ENCODE peak calls at places on chromosomes 1 and 21, in seven cellular contexts. One of them, this sample, is unnamed.

GRCh38 chr1:70205076-70205436 is 323 bp downstream of the LRRC40 start:
- ATAC-seq in GM12878: peak
- ATAC-seq in lower lobe of right lung: no peak
- ATAC-seq in heart right ventricle: peak
- ATAC-seq in A549: peak
- ATAC-seq in right lobe of liver: no peak
- ATAC-seq in mucosa of descending colon: no peak
- ATAC-seq in this sample: peak

GRCh38 chr1:186762653-186763052 is 66.1 kb upstream of the PLA2G4A start:
- ATAC-seq in lower lobe of right lung: no peak
- ATAC-seq in A549: peak
- ATAC-seq in mucosa of descending colon: no peak
- ATAC-seq in heart right ventricle: no peak
- ATAC-seq in right lobe of liver: no peak
- ATAC-seq in GM12878: no peak
- ATAC-seq in this sample: no peak

GRCh38 chr1:174008979-174009378 is 13.2 kb downstream of the RC3H1 start:
- ATAC-seq in A549: no peak
- ATAC-seq in GM12878: no peak
- ATAC-seq in lower lobe of right lung: peak
- ATAC-seq in right lobe of liver: peak
- ATAC-seq in mucosa of descending colon: peak
- ATAC-seq in heart right ventricle: no peak
- ATAC-seq in this sample: no peak

GRCh38 chr1:182348916-182349747 is 42.5 kb downstream of the GLUL start:
- ATAC-seq in mucosa of descending colon: no peak
- ATAC-seq in A549: no peak
- ATAC-seq in heart right ventricle: peak
- ATAC-seq in right lobe of liver: no peak
- ATAC-seq in GM12878: no peak
- ATAC-seq in lower lobe of right lung: no peak
- ATAC-seq in this sample: peak

GRCh38 chr1:170534626-170535147 is 2.7 kb downstream of the GORAB start:
- ATAC-seq in lower lobe of right lung: no peak
- ATAC-seq in heart right ventricle: no peak
- ATAC-seq in A549: no peak
- ATAC-seq in right lobe of liver: no peak
- ATAC-seq in GM12878: no peak
- ATAC-seq in mucosa of descending colon: no peak
- ATAC-seq in this sample: no peak

GRCh38 chr21:37079211-37079824 is 6.3 kb downstream of the TTC3 start:
- ATAC-seq in GM12878: peak
- ATAC-seq in lower lobe of right lung: peak
- ATAC-seq in heart right ventricle: no peak
- ATAC-seq in A549: no peak
- ATAC-seq in mucosa of descending colon: peak
- ATAC-seq in right lobe of liver: peak
- ATAC-seq in this sample: no peak

GRCh38 chr1:235067396-235068154 is 61.1 kb downstream of the TOMM20 start:
- ATAC-seq in A549: peak
- ATAC-seq in lower lobe of right lung: peak
- ATAC-seq in heart right ventricle: peak
- ATAC-seq in mucosa of descending colon: peak
- ATAC-seq in right lobe of liver: peak
- ATAC-seq in GM12878: no peak
- ATAC-seq in this sample: peak

GRCh38 chr1:225977937-225978748 is 21.0 kb downstream of the SDE2 start:
- ATAC-seq in GM12878: peak
- ATAC-seq in mucosa of descending colon: no peak
- ATAC-seq in heart right ventricle: no peak
- ATAC-seq in lower lobe of right lung: no peak
- ATAC-seq in right lobe of liver: no peak
- ATAC-seq in A549: no peak
- ATAC-seq in this sample: no peak

GRCh38 chr1:7258622-7259135 is 473.4 kb downstream of the CAMTA1 start:
- ATAC-seq in heart right ventricle: no peak
- ATAC-seq in GM12878: no peak
- ATAC-seq in A549: no peak
- ATAC-seq in right lobe of liver: no peak
- ATAC-seq in mucosa of descending colon: no peak
- ATAC-seq in lower lobe of right lung: no peak
- ATAC-seq in this sample: no peak

GRCh38 chr1:156682166-156682890 is 5.1 kb upstream of the NES start:
- ATAC-seq in GM12878: no peak
- ATAC-seq in A549: peak
- ATAC-seq in right lobe of liver: no peak
- ATAC-seq in heart right ventricle: no peak
- ATAC-seq in mucosa of descending colon: no peak
- ATAC-seq in lower lobe of right lung: no peak
- ATAC-seq in this sample: no peak

GRCh38 chr21:31011412-31011811 is 26.9 kb downstream of the KRTAP19-8 start:
- ATAC-seq in right lobe of liver: no peak
- ATAC-seq in lower lobe of right lung: no peak
- ATAC-seq in mucosa of descending colon: peak
- ATAC-seq in A549: no peak
- ATAC-seq in heart right ventricle: no peak
- ATAC-seq in GM12878: no peak
- ATAC-seq in this sample: no peak

GRCh38 chr1:158161458-158161857 is 19.2 kb upstream of the CD1D start:
- ATAC-seq in heart right ventricle: no peak
- ATAC-seq in right lobe of liver: no peak
- ATAC-seq in lower lobe of right lung: no peak
- ATAC-seq in GM12878: no peak
- ATAC-seq in A549: no peak
- ATAC-seq in mucosa of descending colon: no peak
- ATAC-seq in this sample: no peak

GRCh38 chr1:50454911-50455310 is 31.7 kb upstream of the DMRTA2 start:
- ATAC-seq in GM12878: peak
- ATAC-seq in lower lobe of right lung: no peak
- ATAC-seq in right lobe of liver: no peak
- ATAC-seq in A549: no peak
- ATAC-seq in mucosa of descending colon: no peak
- ATAC-seq in heart right ventricle: no peak
- ATAC-seq in this sample: no peak

GRCh38 chr1:237012789-237013383 is 8.6 kb upstream of the MT1HL1 start:
- ATAC-seq in heart right ventricle: peak
- ATAC-seq in mucosa of descending colon: peak
- ATAC-seq in right lobe of liver: no peak
- ATAC-seq in lower lobe of right lung: peak
- ATAC-seq in A549: peak
- ATAC-seq in GM12878: no peak
- ATAC-seq in this sample: peak

GRCh38 chr1:40064797-40065492 is 24.4 kb downstream of the CAP1 start:
- ATAC-seq in right lobe of liver: peak
- ATAC-seq in A549: no peak
- ATAC-seq in GM12878: peak
- ATAC-seq in heart right ventricle: peak
- ATAC-seq in mucosa of descending colon: peak
- ATAC-seq in lower lobe of right lung: peak
- ATAC-seq in this sample: no peak

GRCh38 chr1:113219377-113219776 is 146.4 kb downstream of the LRIG2 start:
- ATAC-seq in right lobe of liver: peak
- ATAC-seq in mucosa of descending colon: no peak
- ATAC-seq in GM12878: no peak
- ATAC-seq in heart right ventricle: peak
- ATAC-seq in A549: peak
- ATAC-seq in lower lobe of right lung: no peak
- ATAC-seq in this sample: no peak

GRCh38 chr1:184535191-184535970 is 148.6 kb downstream of the C1orf21 start:
- ATAC-seq in mucosa of descending colon: peak
- ATAC-seq in lower lobe of right lung: peak
- ATAC-seq in A549: no peak
- ATAC-seq in right lobe of liver: peak
- ATAC-seq in GM12878: no peak
- ATAC-seq in heart right ventricle: peak
- ATAC-seq in this sample: peak

GRCh38 chr1:185843297-185843869 is 109.2 kb downstream of the HMCN1 start:
- ATAC-seq in heart right ventricle: no peak
- ATAC-seq in GM12878: no peak
- ATAC-seq in lower lobe of right lung: no peak
- ATAC-seq in right lobe of liver: no peak
- ATAC-seq in A549: no peak
- ATAC-seq in mucosa of descending colon: no peak
- ATAC-seq in this sample: no peak

GRCh38 chr1:12478612-12478985 is 139.4 kb downstream of the DHRS3 start:
- ATAC-seq in GM12878: no peak
- ATAC-seq in lower lobe of right lung: peak
- ATAC-seq in mucosa of descending colon: peak
- ATAC-seq in heart right ventricle: no peak
- ATAC-seq in right lobe of liver: no peak
- ATAC-seq in A549: no peak
- ATAC-seq in this sample: peak

GRCh38 chr1:119332626-119333025 is 36.0 kb upstream of the HAO2 start:
- ATAC-seq in GM12878: no peak
- ATAC-seq in right lobe of liver: no peak
- ATAC-seq in A549: no peak
- ATAC-seq in heart right ventricle: no peak
- ATAC-seq in lower lobe of right lung: no peak
- ATAC-seq in mucosa of descending colon: no peak
- ATAC-seq in this sample: no peak

GRCh38 chr1:96557336-96557735 is 164.2 kb upstream of the PTBP2 start:
- ATAC-seq in GM12878: no peak
- ATAC-seq in A549: no peak
- ATAC-seq in heart right ventricle: no peak
- ATAC-seq in mucosa of descending colon: no peak
- ATAC-seq in right lobe of liver: no peak
- ATAC-seq in lower lobe of right lung: no peak
- ATAC-seq in this sample: no peak

GRCh38 chr1:239575113-239575512 is 188.7 kb downstream of the CHRM3 start:
- ATAC-seq in right lobe of liver: no peak
- ATAC-seq in heart right ventricle: no peak
- ATAC-seq in mucosa of descending colon: no peak
- ATAC-seq in A549: no peak
- ATAC-seq in lower lobe of right lung: no peak
- ATAC-seq in GM12878: peak
- ATAC-seq in this sample: no peak

GRCh38 chr1:208332036-208332773 is 88.0 kb upstream of the PLXNA2 start:
- ATAC-seq in heart right ventricle: no peak
- ATAC-seq in mucosa of descending colon: no peak
- ATAC-seq in A549: no peak
- ATAC-seq in lower lobe of right lung: peak
- ATAC-seq in right lobe of liver: peak
- ATAC-seq in GM12878: no peak
- ATAC-seq in this sample: no peak

DNA sequence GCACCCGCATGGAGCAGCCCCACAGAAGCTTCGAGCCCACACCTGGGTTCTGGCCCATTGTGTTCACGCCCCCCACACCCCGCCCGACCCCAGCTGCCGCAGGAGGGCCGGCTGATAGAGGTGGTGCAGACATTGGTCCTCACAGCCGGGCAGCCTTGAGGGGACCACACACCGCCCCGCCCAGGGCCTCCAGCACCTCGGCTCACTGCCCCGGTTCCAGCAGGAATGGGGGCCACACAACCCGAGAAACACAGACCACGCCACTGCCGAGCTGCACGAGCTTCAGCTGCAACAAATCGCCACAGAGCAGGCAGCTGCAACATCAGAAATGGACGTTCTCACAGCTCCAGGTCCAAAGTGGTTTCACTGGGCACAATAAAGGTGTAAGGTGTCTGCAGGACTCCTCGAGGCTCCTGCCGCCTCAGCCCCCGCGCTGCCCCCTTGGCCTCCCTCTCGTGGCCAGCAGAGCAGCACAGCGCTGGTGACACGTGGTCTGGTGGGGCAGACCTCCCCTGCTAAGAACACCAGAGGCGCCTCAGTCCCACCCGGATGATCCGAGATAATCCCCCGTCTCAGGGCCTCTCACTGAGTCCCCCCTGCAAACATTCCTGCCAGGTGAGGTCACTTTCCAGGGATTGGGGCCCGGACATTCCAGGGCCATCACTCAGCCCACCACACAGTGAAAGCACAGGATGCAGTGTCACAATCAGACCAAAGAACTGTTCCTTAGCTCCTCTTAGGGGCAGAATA is 62.3 kb upstream of the ADARB1 start:
- ATAC-seq in GM12878: no peak
- ATAC-seq in mucosa of descending colon: peak
- ATAC-seq in right lobe of liver: peak
- ATAC-seq in A549: peak
- ATAC-seq in lower lobe of right lung: peak
- ATAC-seq in heart right ventricle: peak
- ATAC-seq in this sample: peak
- TF ChIP-seq CTCF in GM12878: no peak
- TF ChIP-seq CTCF in mucosa of descending colon: no peak
- TF ChIP-seq CTCF in right lobe of liver: no peak
- TF ChIP-seq CTCF in A549: no peak
- TF ChIP-seq CTCF in lower lobe of right lung: no peak
- TF ChIP-seq CTCF in heart right ventricle: no peak
- TF ChIP-seq CTCF in this sample: no peak

GRCh38 chr1:212771341-212771740 is 20.2 kb downstream of the NSL1 start:
- ATAC-seq in heart right ventricle: no peak
- ATAC-seq in lower lobe of right lung: no peak
- ATAC-seq in mucosa of descending colon: no peak
- ATAC-seq in GM12878: no peak
- ATAC-seq in right lobe of liver: no peak
- ATAC-seq in A549: no peak
- ATAC-seq in this sample: no peak
- TF ChIP-seq CTCF in heart right ventricle: no peak
- TF ChIP-seq CTCF in lower lobe of right lung: no peak
- TF ChIP-seq CTCF in mucosa of descending colon: no peak
- TF ChIP-seq CTCF in GM12878: no peak
- TF ChIP-seq CTCF in right lobe of liver: no peak
- TF ChIP-seq CTCF in A549: no peak
- TF ChIP-seq CTCF in this sample: no peak

DNA sequence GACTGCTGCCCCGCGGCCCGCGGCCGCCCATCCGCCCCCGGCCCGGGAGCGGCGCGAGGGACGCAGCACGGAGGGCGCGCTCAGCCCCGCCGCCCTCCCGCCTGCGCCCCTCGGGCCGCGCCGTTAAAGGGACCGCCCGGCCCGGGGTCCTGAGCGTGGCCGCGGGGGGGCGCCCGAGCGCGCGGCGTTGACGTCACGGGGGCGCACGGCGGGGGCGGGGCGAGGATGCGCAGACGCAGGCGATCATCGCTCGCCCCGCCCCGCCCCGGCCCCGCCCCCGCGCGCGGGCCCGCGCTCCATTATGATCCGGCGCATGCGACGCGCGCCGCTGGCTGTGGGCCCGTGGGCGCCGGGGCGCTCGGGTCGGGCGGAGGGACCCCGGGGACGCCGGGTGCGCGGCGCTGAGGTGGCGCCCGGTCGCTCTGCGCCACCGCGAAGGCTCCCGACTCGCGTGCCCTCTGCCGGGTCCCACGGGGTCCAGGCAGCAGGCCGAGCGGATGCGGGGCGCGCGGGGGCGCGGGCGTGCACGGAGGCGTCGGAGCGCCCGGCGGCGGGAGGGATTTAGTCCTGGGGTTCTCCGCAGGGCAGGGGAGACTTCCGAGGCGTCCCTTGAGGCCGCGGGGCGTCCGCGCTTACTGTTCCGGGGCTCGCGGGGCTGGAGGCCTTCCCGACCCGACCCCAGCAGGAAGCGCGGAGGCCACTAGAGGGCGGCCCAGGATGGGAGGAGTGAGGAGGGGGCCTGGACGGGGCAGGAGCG is at the start of gene DVL1:
- ATAC-seq in GM12878: peak
- ATAC-seq in right lobe of liver: peak
- ATAC-seq in lower lobe of right lung: peak
- ATAC-seq in A549: no peak
- ATAC-seq in mucosa of descending colon: peak
- ATAC-seq in heart right ventricle: peak
- ATAC-seq in this sample: peak
- TF ChIP-seq CTCF in GM12878: peak
- TF ChIP-seq CTCF in right lobe of liver: peak
- TF ChIP-seq CTCF in lower lobe of right lung: peak
- TF ChIP-seq CTCF in A549: peak
- TF ChIP-seq CTCF in mucosa of descending colon: no peak
- TF ChIP-seq CTCF in heart right ventricle: peak
- TF ChIP-seq CTCF in this sample: no peak

GRCh38 chr1:222546548-222547259 is 1.2 kb downstream of the HHIPL2 start:
- ATAC-seq in mucosa of descending colon: no peak
- ATAC-seq in heart right ventricle: no peak
- ATAC-seq in A549: peak
- ATAC-seq in right lobe of liver: peak
- ATAC-seq in lower lobe of right lung: peak
- ATAC-seq in GM12878: no peak
- ATAC-seq in this sample: no peak
- TF ChIP-seq CTCF in mucosa of descending colon: no peak
- TF ChIP-seq CTCF in heart right ventricle: no peak
- TF ChIP-seq CTCF in A549: no peak
- TF ChIP-seq CTCF in right lobe of liver: no peak
- TF ChIP-seq CTCF in lower lobe of right lung: no peak
- TF ChIP-seq CTCF in GM12878: no peak
- TF ChIP-seq CTCF in this sample: no peak

This sample was measured in gastroesophageal sphincter.